ENCODE peak calls at places on chromosomes 16 and 17, in seven cellular contexts. N is trophoblast cell, D is mesenchymal stem cell, G is mesendoderm, U is IMR-90, J is H9, B is H1. Q is an unnamed sample.

GRCh38 chr16:9258423-9259051 is 167.1 kb downstream of the HAPSTR1 start:
- DNase-seq in J (peak), B (peak), G (peak), N (no peak), D (no peak), U (peak), Q (peak)

GRCh38 chr17:6589266-6589946 is 33.1 kb upstream of the PITPNM3 start:
- DNase-seq in J (no peak), D (no peak), G (no peak), U (peak), N (peak), B (no peak), Q (no peak)

GRCh38 chr16:65910291-65910690 is 456.2 kb upstream of the CDH5 start:
- DNase-seq in B (no peak), J (no peak), N (no peak), U (no peak), G (no peak), D (no peak), Q (no peak)

GRCh38 chr16:56675685-56676210 is 6.1 kb downstream of the MT1H start:
- DNase-seq in B (no peak), D (no peak), U (no peak), J (peak), N (no peak), G (peak), Q (no peak)

GRCh38 chr16:85947511-85948509 is 48.8 kb downstream of the IRF8 start:
- DNase-seq in U (no peak), N (no peak), J (no peak), D (no peak), B (no peak), G (no peak), Q (no peak)

GRCh38 chr16:3182608-3183444 is 5.2 kb upstream of the OR1F1 start:
- DNase-seq in N (no peak), U (peak), B (no peak), D (peak), J (peak), G (peak), Q (no peak)

GRCh38 chr16:65657051-65657450 is 535.2 kb upstream of the CDH11 start:
- DNase-seq in U (no peak), N (no peak), J (no peak), D (peak), G (no peak), B (no peak), Q (no peak)

GRCh38 chr17:44688675-44689491 is 693 bp downstream of the CCDC43 start:
- DNase-seq in G (no peak), U (peak), N (no peak), D (no peak), J (no peak), B (no peak), Q (no peak)

GRCh38 chr16:4936991-4937781 is at the start of gene PPL:
- DNase-seq in G (peak), N (peak), B (no peak), J (peak), D (no peak), U (no peak), Q (peak)

GRCh38 chr17:42233994-42234393 is 39.7 kb upstream of the GHDC start:
- DNase-seq in J (no peak), G (no peak), U (no peak), B (no peak), D (no peak), N (no peak), Q (no peak)

GRCh38 chr17:83061586-83061985 is 17.8 kb upstream of the METRNL start:
- DNase-seq in B (no peak), U (no peak), D (no peak), N (no peak), J (no peak), G (no peak), Q (no peak)

GRCh38 chr17:50627782-50628601 is 6.7 kb upstream of the ABCC3 start:
- DNase-seq in J (peak), D (peak), B (no peak), G (peak), N (no peak), U (no peak), Q (no peak)

GRCh38 chr17:40564883-40565744 is at the start of gene CCR7:
- DNase-seq in G (peak), N (no peak), U (no peak), D (no peak), J (peak), B (no peak), Q (no peak)

GRCh38 chr16:23432176-23433128 is 20.5 kb downstream of the COG7 start:
- DNase-seq in J (no peak), B (no peak), D (no peak), N (no peak), U (peak), G (no peak), Q (no peak)

GRCh38 chr17:5785343-5785742 is 201.0 kb upstream of the NLRP1 start:
- DNase-seq in N (peak), G (no peak), D (peak), J (no peak), U (peak), B (no peak), Q (no peak)

GRCh38 chr17:63841350-63842172 is 924 bp downstream of the SMARCD2 start:
- DNase-seq in G (peak), D (peak), U (peak), N (peak), J (no peak), B (no peak), Q (peak)

GRCh38 chr16:53849585-53849984 is 145.6 kb downstream of the FTO start:
- DNase-seq in G (no peak), N (no peak), B (no peak), U (no peak), J (no peak), D (no peak), Q (no peak)

GRCh38 chr16:74987027-74987681 is 2.2 kb upstream of the WDR59 start:
- DNase-seq in G (no peak), U (no peak), N (peak), J (no peak), D (no peak), B (no peak), Q (no peak)

GRCh38 chr17:43010667-43011308 is 4.2 kb downstream of the IFI35 start:
- DNase-seq in D (no peak), U (no peak), G (no peak), N (no peak), J (no peak), B (no peak), Q (no peak)

GRCh38 chr16:19809121-19809635 is 75.5 kb downstream of the GPRC5B start:
- DNase-seq in J (no peak), N (peak), B (no peak), G (peak), U (peak), D (peak), Q (no peak)

GRCh38 chr17:72687941-72688340 is 404.5 kb downstream of the SLC39A11 start:
- DNase-seq in J (no peak), U (no peak), B (no peak), G (no peak), D (no peak), N (no peak), Q (no peak)

GRCh38 chr16:57509231-57509923 is 23.1 kb upstream of the DOK4 start:
- DNase-seq in J (no peak), B (no peak), G (no peak), U (no peak), N (no peak), D (no peak), Q (no peak)

GRCh38 chr16:14511798-14512131 is 118.3 kb downstream of the PARN start:
- DNase-seq in N (no peak), U (peak), J (no peak), B (no peak), D (no peak), G (no peak), Q (no peak)

DNA sequence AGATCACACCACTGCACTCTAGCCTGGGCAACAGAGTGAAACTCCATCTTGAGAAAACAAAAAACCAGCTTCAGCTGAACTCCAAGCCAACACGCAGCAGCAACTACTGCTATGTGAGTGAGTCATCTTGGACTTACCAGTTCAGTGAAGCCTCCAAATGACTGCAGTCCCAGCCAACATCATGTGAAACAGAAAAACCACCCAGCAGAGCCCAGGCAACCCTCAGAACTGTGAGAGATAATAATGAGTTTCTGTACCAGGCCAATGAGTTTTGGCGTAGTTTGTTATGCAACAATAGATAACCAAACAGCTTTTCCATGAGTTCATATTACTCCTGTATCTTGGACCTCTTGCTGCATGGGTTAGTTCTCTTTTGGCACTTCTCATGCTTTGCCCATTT is 23.3 kb downstream of the PHF12 start:
- DNase-seq in J (no peak), U (peak), B (no peak), D (peak), G (no peak), N (peak), Q (no peak)
- H2AK5ac ChIP-seq in J (no peak), U (no peak), B (no peak), D (no peak), G (no peak), N (no peak), Q (no peak)

GRCh38 chr16:46883690-46884512 is at the start of gene GPT2:
- DNase-seq in N (peak), D (peak), B (peak), G (peak), U (peak), J (peak), Q (peak)

GRCh38 chr16:46884513-46885293 is 541 bp downstream of the GPT2 start:
- DNase-seq in N (peak), G (peak), B (no peak), D (peak), J (no peak), U (peak), Q (peak)

GRCh38 chr16:46887524-46887854 is 3.3 kb downstream of the GPT2 start:
- DNase-seq in J (no peak), G (no peak), N (no peak), U (no peak), B (no peak), D (no peak), Q (no peak)

GRCh38 chr16:46886764-46887523 is 2.8 kb downstream of the GPT2 start:
- DNase-seq in J (no peak), G (no peak), N (no peak), B (no peak), U (no peak), D (no peak), Q (no peak)

DNA sequence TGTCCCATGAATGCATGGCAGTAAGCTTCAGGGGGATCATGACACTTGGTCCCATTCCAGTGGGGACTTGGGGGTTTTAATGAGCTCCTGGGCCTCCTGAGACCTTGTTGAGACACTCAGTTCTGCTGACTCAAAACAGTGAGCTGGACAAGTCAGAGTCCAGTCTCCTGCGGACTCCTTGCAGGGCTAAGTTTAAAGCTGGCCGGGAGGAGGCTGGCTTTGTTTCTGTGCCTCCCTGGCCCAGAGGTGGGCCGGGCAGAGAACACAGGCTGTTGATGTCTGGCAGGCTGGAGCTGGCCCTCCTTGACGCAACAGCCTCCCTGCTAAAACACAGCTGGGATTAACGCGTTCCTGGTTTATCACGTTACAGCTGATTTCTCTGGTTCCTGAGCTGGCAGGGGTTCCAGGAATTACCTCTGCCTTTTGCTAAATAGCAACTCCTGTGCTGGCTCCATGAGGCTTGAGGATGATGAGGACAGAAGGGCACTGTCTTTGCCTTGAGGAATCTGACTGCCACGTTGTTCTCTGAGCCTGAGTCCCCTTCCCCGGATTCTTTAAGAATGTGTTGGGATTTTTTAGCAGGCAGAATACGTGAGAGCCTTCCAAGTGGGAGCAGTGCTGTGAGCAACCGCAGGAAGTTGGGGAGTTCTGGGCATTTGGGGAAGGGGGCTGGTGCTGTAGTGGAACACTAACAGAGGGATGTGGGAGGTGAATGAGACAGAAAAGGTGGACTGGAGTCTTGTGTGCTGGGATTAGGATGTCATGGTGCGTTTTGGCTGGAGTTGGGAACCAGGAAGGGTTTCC is 2.0 kb downstream of the GPT2 start:
- DNase-seq in D (peak), J (no peak), B (no peak), G (peak), U (peak), N (no peak), Q (peak)
- H3K9ac ChIP-seq in D (no peak), J (no peak), B (no peak), G (peak), U (peak), N (no peak), Q (peak)

GRCh38 chr17:3865166-3865565 is 19.1 kb upstream of the NCBP3 start:
- DNase-seq in N (no peak), G (no peak), J (peak), U (no peak), B (no peak), D (no peak), Q (no peak)
- H2AK5ac ChIP-seq in N (no peak), G (no peak), J (no peak), U (no peak), B (no peak), D (no peak), Q (peak)

DNA sequence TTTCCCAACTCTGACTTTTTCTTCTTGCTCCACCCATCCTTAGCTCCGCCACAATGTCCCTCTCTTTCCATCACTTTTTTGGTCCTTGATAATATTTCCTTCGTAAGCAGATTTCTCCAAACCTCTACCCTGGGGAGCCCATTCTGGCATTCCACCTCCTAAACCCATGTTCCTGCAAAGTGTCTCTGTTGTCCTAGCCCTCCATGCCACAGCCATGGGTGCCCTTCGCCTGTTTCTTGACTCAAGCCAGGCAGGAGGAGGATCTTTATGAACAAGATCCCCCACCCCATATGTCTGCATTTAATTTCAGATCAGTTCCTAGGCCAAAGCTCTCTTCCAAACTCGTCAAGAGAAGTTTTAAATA is 42.3 kb downstream of the GAS7 start:
- DNase-seq in B (no peak), D (no peak), J (no peak), N (no peak), U (no peak), G (no peak), Q (no peak)
- H3K9ac ChIP-seq in B (no peak), D (no peak), J (no peak), N (no peak), U (no peak), G (no peak), Q (no peak)